ENCODE peak calls at places on chromosomes 4 and X, in seven cellular contexts. E is suprapubic skin, K is aorta, S is posterior cingulate gyrus, F is foreskin fibroblast, G is brain microvascular endothelial cell, N is ELF-1. I is an unnamed sample.

GRCh38 chrX:3638280-3638873 is 75.1 kb downstream of the PRKX start:
- DNase-seq in G (peak), K (no peak), E (no peak), S (no peak), N (peak), F (peak), I (peak)

GRCh38 chr4:154595807-154596206 is 5.3 kb upstream of the FGA start:
- DNase-seq in K (no peak), S (no peak), F (no peak), N (no peak), G (no peak), E (no peak), I (no peak)

GRCh38 chr4:143728171-143728570 is 27.7 kb upstream of the FREM3 start:
- DNase-seq in K (no peak), F (peak), N (no peak), S (no peak), G (peak), E (no peak), I (peak)

GRCh38 chr4:1851575-1852415 is 4.2 kb downstream of the LETM1 start:
- DNase-seq in F (peak), N (no peak), S (no peak), G (no peak), E (no peak), K (no peak), I (no peak)

GRCh38 chrX:110403839-110404238 is 45.2 kb downstream of the RTL9 start:
- DNase-seq in K (no peak), G (no peak), N (no peak), E (no peak), F (peak), S (no peak), I (peak)

GRCh38 chr4:183200453-183200852 is 101.4 kb downstream of the WWC2 start:
- DNase-seq in S (no peak), G (peak), E (no peak), F (peak), N (no peak), K (peak), I (peak)

GRCh38 chr4:650951-651883 is 22.9 kb downstream of the ATP5ME start:
- DNase-seq in E (no peak), F (no peak), K (peak), G (no peak), N (no peak), S (peak), I (no peak)

GRCh38 chr4:3123201-3123671 is 48.8 kb downstream of the HTT start:
- DNase-seq in K (no peak), F (peak), S (no peak), N (no peak), G (peak), E (no peak), I (no peak)

GRCh38 chrX:20372533-20372932 is 105.8 kb upstream of the RPS6KA3 start:
- DNase-seq in E (no peak), N (no peak), S (no peak), G (peak), F (peak), K (no peak), I (no peak)

GRCh38 chr4:52646096-52646495 is 13.0 kb downstream of the USP46 start:
- DNase-seq in G (no peak), S (no peak), N (no peak), E (no peak), F (no peak), K (no peak), I (no peak)

GRCh38 chr4:66357316-66357715 is 687.0 kb upstream of the EPHA5 start:
- DNase-seq in G (peak), F (no peak), N (no peak), S (no peak), E (no peak), K (no peak), I (peak)

GRCh38 chr4:71550220-71551190 is 211.7 kb downstream of the SLC4A4 start:
- DNase-seq in N (no peak), K (no peak), E (no peak), F (peak), S (no peak), G (peak), I (peak)